ENCODE peak calls at places on chromosomes 16 and 17, in eight cellular contexts. X is NCI-H2029 treated with DMSO at 0.1 percent for 48 hours; A is neural crest cell; I is NCI-H1092; B is body of pancreas; K is epithelial cell of esophagus; G is naive thymus-derived CD8-positive, alpha-beta T cell; H is stimulated activated naive CD4-positive, alpha-beta T cell. C is an unnamed sample.

GRCh38 chr17:77916771-77917481 is 41.6 kb upstream of the TNRC6C start:
- DNase-seq in X (no peak), A (no peak), I (no peak), B (peak; percentile 42), K (no peak), G (no peak), H (no peak), C (no peak)

GRCh38 chr16:2162676-2163118 is 7.1 kb downstream of the TRAF7 start:
- DNase-seq in X (no peak), A (no peak), I (no peak), B (no peak), K (peak; percentile 35), G (no peak), H (no peak), C (no peak)

GRCh38 chr16:83995756-83996155 is 27.7 kb downstream of the NECAB2 start:
- DNase-seq in X (no peak), A (no peak), I (peak; percentile 78), B (peak; percentile 63), K (peak; percentile 39), G (no peak), H (no peak), C (no peak)

GRCh38 chr17:51120357-51120738 is 320 bp downstream of the SPAG9 start:
- DNase-seq in X (no peak), A (peak; percentile 55), I (no peak), B (peak; percentile 72), K (peak; percentile 53), G (no peak), H (no peak), C (no peak)

GRCh38 chr16:48194828-48195566 is 39.2 kb upstream of the ABCC12 start:
- DNase-seq in X (peak; percentile 3), A (no peak), I (peak; percentile 34), B (peak; percentile 29), K (peak; percentile 99), G (no peak), H (no peak), C (no peak)

GRCh38 chr17:76501018-76501826 is at the start of gene RHBDF2:
- DNase-seq in X (peak; percentile 19), A (peak; percentile 71), I (peak; percentile 36), B (peak; percentile 96), K (peak; percentile 90), G (peak; percentile 90), H (peak; percentile 95), C (peak; percentile 95)

GRCh38 chr17:4642286-4642685 is 808 bp upstream of the ALOX15 start:
- DNase-seq in X (no peak), A (no peak), I (no peak), B (no peak), K (no peak), G (no peak), H (no peak), C (no peak)

GRCh38 chr16:29898786-29899515 is 399 bp downstream of the SEZ6L2 start:
- DNase-seq in X (no peak), A (no peak), I (peak; percentile 59), B (no peak), K (no peak), G (no peak), H (no peak), C (no peak)

GRCh38 chr16:73064227-73064995 is 16.5 kb upstream of the ZFHX3 start:
- DNase-seq in X (no peak), A (no peak), I (no peak), B (no peak), K (peak; percentile 83), G (no peak), H (no peak), C (no peak)

GRCh38 chr16:50884066-50884860 is 142.4 kb downstream of the CYLD start:
- DNase-seq in X (no peak), A (peak; percentile 33), I (no peak), B (no peak), K (no peak), G (no peak), H (no peak), C (peak; percentile 2)

GRCh38 chr16:77059441-77059840 is 131.5 kb upstream of the MON1B start:
- DNase-seq in X (peak; percentile 28), A (no peak), I (no peak), B (peak; percentile 48), K (no peak), G (no peak), H (no peak), C (no peak)

GRCh38 chr17:40647549-40648325 is at the start of gene SMARCE1:
- DNase-seq in X (peak; percentile 33), A (peak; percentile 69), I (peak; percentile 46), B (peak; percentile 66), K (peak; percentile 72), G (peak; percentile 48), H (peak; percentile 84), C (peak; percentile 62)

GRCh38 chr16:23952128-23953041 is 116.6 kb downstream of the PRKCB start:
- DNase-seq in X (peak; percentile 45), A (no peak), I (peak; percentile 17), B (peak; percentile 38), K (no peak), G (peak; percentile 43), H (no peak), C (no peak)

GRCh38 chr17:38870259-38871165 is 654 bp downstream of the LASP1 start:
- DNase-seq in X (no peak), A (peak; percentile 40), I (peak; percentile 31), B (peak; percentile 80), K (peak; percentile 60), G (peak; percentile 56), H (peak; percentile 65), C (peak; percentile 87)

GRCh38 chr17:78865682-78866390 is 25.2 kb upstream of the USP36 start:
- DNase-seq in X (peak; percentile 18), A (peak; percentile 92), I (peak; percentile 64), B (peak; percentile 90), K (peak; percentile 71), G (peak; percentile 33), H (peak; percentile 53), C (peak; percentile 55)

GRCh38 chr17:69506489-69506888 is 92.0 kb downstream of the MAP2K6 start:
- DNase-seq in X (no peak), A (no peak), I (no peak), B (no peak), K (peak; percentile 41), G (no peak), H (no peak), C (no peak)

C was measured in CD4-positive, CD25-positive, alpha-beta regulatory T cell.